ENCODE peak calls at places on chromosome 14, in four cellular contexts. F is HCT116, V is upper lobe of left lung, S is GM23338. G is an unnamed sample.

GRCh38 chr14:49464885-49465284 is 121.3 kb downstream of the RPS29 start:
- DNase-seq in F (peak), V (no peak), S (peak), G (no peak)

GRCh38 chr14:68459480-68460136 is 333.3 kb downstream of the ZFP36L1 start:
- DNase-seq in F (no peak), V (no peak), S (no peak), G (no peak)

GRCh38 chr14:93456356-93456755 is 25.6 kb downstream of the UNC79 start:
- DNase-seq in F (no peak), V (no peak), S (no peak), G (no peak)

GRCh38 chr14:69047255-69047654 is 68.2 kb upstream of the ACTN1 start:
- DNase-seq in F (no peak), V (no peak), S (no peak), G (no peak)

GRCh38 chr14:64758711-64759554 is 54.7 kb downstream of the PLEKHG3 start:
- DNase-seq in F (no peak), V (no peak), S (no peak), G (no peak)

GRCh38 chr14:63510538-63510937 is 32.6 kb downstream of the PPP2R5E start:
- DNase-seq in F (no peak), V (no peak), S (no peak), G (no peak)

GRCh38 chr14:37544407-37544806 is 50.6 kb downstream of the FOXA1 start:
- DNase-seq in F (no peak), V (no peak), S (no peak), G (no peak)

GRCh38 chr14:96603350-96604255 is 101.4 kb downstream of the PAPOLA start:
- DNase-seq in F (no peak), V (no peak), S (no peak), G (no peak)

GRCh38 chr14:74955229-74955999 is at the start of gene PGF:
- DNase-seq in F (peak), V (peak), S (peak), G (no peak)

GRCh38 chr14:57760891-57761290 is 105.0 kb downstream of the SLC35F4 start:
- DNase-seq in F (no peak), V (no peak), S (no peak), G (no peak)

GRCh38 chr14:104967414-104968152 is 10.6 kb downstream of the AHNAK2 start:
- DNase-seq in F (no peak), V (peak), S (peak), G (no peak)
- H3K4me3 ChIP-seq in F (peak), V (peak), S (peak), G (peak)

GRCh38 chr14:103547941-103548462 is 14.5 kb downstream of the BAG5 start:
- DNase-seq in F (no peak), V (no peak), S (no peak), G (no peak)
- H3K27ac ChIP-seq in F (no peak), V (no peak), S (no peak), G (peak)

DNA sequence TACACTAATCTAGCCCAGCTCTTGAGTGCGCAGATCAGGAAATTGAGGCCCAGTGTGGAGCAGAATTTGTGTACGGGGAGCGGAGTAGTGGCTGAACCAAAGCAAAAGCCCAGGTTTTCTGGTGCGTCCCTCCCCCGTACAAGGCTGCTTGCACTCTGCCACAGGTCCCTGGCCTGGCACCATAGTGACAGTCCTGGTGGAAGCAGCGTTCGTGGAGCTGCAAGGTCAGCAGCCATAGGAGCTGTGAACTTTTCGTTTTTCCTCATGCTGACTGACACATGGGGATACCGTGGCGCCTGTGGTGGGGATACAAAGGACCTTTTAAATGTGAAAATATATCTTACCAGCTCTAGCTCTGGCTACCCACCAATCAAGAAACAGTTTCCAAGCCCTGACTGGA is 1.8 kb downstream of the EVL start:
- DNase-seq in F (no peak), V (no peak), S (no peak), G (no peak)
- TF ChIP-seq POLR2AphosphoS5 in F (no peak), V (no peak), S (no peak), G (no peak)

GRCh38 chr14:76918176-76918750 is 92.1 kb downstream of the LRRC74A start:
- DNase-seq in F (no peak), V (peak), S (no peak), G (peak)

GRCh38 chr14:76919431-76919810 is 93.2 kb downstream of the LRRC74A start:
- DNase-seq in F (no peak), V (no peak), S (no peak), G (no peak)

GRCh38 chr14:76918751-76919421 is 92.7 kb downstream of the LRRC74A start:
- DNase-seq in F (peak), V (peak), S (peak), G (peak)

GRCh38 chr14:76920572-76921175 is 94.5 kb downstream of the LRRC74A start:
- DNase-seq in F (no peak), V (no peak), S (peak), G (no peak)

GRCh38 chr14:76919811-76920571 is 93.8 kb downstream of the LRRC74A start:
- DNase-seq in F (no peak), V (no peak), S (peak), G (no peak)
- H3K4me3 ChIP-seq in F (no peak), V (peak), S (peak), G (no peak)

GRCh38 chr14:32203928-32204357 is 874 bp upstream of the RNU6-8 start:
- DNase-seq in F (no peak), V (peak), S (peak), G (no peak)
- H3K27ac ChIP-seq in F (peak), V (peak), S (no peak), G (peak)

GRCh38 chr14:100032749-100033148 is 32.5 kb upstream of the EVL start:
- DNase-seq in F (no peak), V (no peak), S (no peak), G (no peak)

GRCh38 chr14:100027771-100028490 is 37.3 kb upstream of the EVL start:
- DNase-seq in F (no peak), V (no peak), S (no peak), G (no peak)

GRCh38 chr14:100031506-100032281 is 33.5 kb upstream of the EVL start:
- DNase-seq in F (peak), V (peak), S (no peak), G (no peak)

GRCh38 chr14:100030441-100031153 is 34.6 kb upstream of the EVL start:
- DNase-seq in F (no peak), V (no peak), S (no peak), G (no peak)

GRCh38 chr14:100028990-100029677 is 36.1 kb upstream of the EVL start:
- DNase-seq in F (no peak), V (no peak), S (peak), G (no peak)
- TF ChIP-seq POLR2AphosphoS5 in F (no peak), V (no peak), S (no peak), G (no peak)

DNA sequence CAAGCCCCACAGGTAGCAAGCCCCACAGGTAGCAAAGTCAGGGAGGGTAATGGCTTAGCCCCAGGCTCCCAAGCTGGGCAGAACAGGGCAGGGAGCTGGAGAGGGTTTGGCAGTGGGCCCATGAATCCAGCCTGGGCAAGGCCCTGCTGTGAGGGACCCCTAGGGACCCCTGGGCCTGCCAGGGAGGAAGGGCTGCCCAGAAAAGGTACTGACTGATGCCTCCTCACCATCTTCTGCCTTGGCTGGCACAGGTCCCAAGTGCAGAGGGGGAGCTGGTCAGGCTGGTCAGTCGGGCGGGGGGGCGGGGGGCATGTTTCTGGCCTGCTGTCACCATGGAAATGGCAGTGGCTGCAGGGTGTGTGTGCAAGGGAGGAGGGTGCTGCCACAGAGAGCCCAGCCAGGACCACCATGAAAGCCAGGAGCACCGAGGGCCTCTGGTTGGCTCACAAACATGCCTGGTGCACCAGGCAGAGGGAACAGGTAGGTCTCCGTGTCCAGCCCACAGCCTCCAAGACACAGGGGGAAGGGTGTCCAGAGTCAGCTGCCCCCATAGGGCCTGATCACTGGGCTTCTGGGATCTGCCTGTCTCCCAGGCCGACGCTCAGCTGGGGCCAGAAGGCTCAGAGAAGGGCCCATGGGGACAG is 1.5 kb upstream of the CRIP2 start:
- DNase-seq in F (no peak), V (no peak), S (no peak), G (no peak)
- H3K4me3 ChIP-seq in F (peak), V (peak), S (peak), G (peak)